ENCODE peak calls at places on chromosomes 13 and 19, in five cellular contexts. One of them, this sample, is unnamed.

GRCh38 chr19:40245506-40246128 is 19.1 kb upstream of the CCNP start:
- DNase-seq in hepatic stellate cell: no peak
- DNase-seq in T-helper 17 cell: no peak
- DNase-seq in activated CD4-positive, CD25-positive, alpha-beta regulatory T cell: no peak
- DNase-seq in GM06990: no peak
- DNase-seq in this sample: no peak

GRCh38 chr19:42474743-42475142 is 32.0 kb upstream of the CXCL17 start:
- DNase-seq in hepatic stellate cell: no peak
- DNase-seq in T-helper 17 cell: no peak
- DNase-seq in activated CD4-positive, CD25-positive, alpha-beta regulatory T cell: no peak
- DNase-seq in GM06990: no peak
- DNase-seq in this sample: no peak

GRCh38 chr19:43763473-43763939 is 8.7 kb upstream of the SMG9 start:
- DNase-seq in hepatic stellate cell: no peak
- DNase-seq in T-helper 17 cell: no peak
- DNase-seq in activated CD4-positive, CD25-positive, alpha-beta regulatory T cell: no peak
- DNase-seq in GM06990: peak; percentile 75
- DNase-seq in this sample: no peak

GRCh38 chr13:75687145-75687763 is 51.1 kb downstream of the LMO7 start:
- DNase-seq in hepatic stellate cell: no peak
- DNase-seq in T-helper 17 cell: no peak
- DNase-seq in activated CD4-positive, CD25-positive, alpha-beta regulatory T cell: no peak
- DNase-seq in GM06990: no peak
- DNase-seq in this sample: no peak

GRCh38 chr13:26019881-26020535 is 31.8 kb downstream of the SHISA2 start:
- DNase-seq in hepatic stellate cell: no peak
- DNase-seq in T-helper 17 cell: no peak
- DNase-seq in activated CD4-positive, CD25-positive, alpha-beta regulatory T cell: no peak
- DNase-seq in GM06990: no peak
- DNase-seq in this sample: no peak

GRCh38 chr13:57629391-57629804 is 2.1 kb upstream of the PCDH17 start:
- DNase-seq in hepatic stellate cell: no peak
- DNase-seq in T-helper 17 cell: no peak
- DNase-seq in activated CD4-positive, CD25-positive, alpha-beta regulatory T cell: no peak
- DNase-seq in GM06990: no peak
- DNase-seq in this sample: no peak

GRCh38 chr19:1243768-1244692 is 2.5 kb downstream of the ATP5F1D start:
- DNase-seq in hepatic stellate cell: peak; percentile 95
- DNase-seq in T-helper 17 cell: peak; percentile 74
- DNase-seq in activated CD4-positive, CD25-positive, alpha-beta regulatory T cell: peak; percentile 82
- DNase-seq in GM06990: peak; percentile 79
- DNase-seq in this sample: peak; percentile 89

GRCh38 chr19:38193445-38193844 is 30.6 kb downstream of the DPF1 start:
- DNase-seq in hepatic stellate cell: no peak
- DNase-seq in T-helper 17 cell: no peak
- DNase-seq in activated CD4-positive, CD25-positive, alpha-beta regulatory T cell: no peak
- DNase-seq in GM06990: no peak
- DNase-seq in this sample: no peak

GRCh38 chr13:51937320-51938290 is 73.6 kb downstream of the ATP7B start:
- DNase-seq in hepatic stellate cell: no peak
- DNase-seq in T-helper 17 cell: no peak
- DNase-seq in activated CD4-positive, CD25-positive, alpha-beta regulatory T cell: no peak
- DNase-seq in GM06990: no peak
- DNase-seq in this sample: no peak

GRCh38 chr19:2619076-2619475 is 83.4 kb downstream of the GNG7 start:
- DNase-seq in hepatic stellate cell: no peak
- DNase-seq in T-helper 17 cell: no peak
- DNase-seq in activated CD4-positive, CD25-positive, alpha-beta regulatory T cell: no peak
- DNase-seq in GM06990: no peak
- DNase-seq in this sample: no peak

GRCh38 chr19:55319786-55320185 is 5.4 kb downstream of the TMEM150B start:
- DNase-seq in hepatic stellate cell: peak; percentile 83
- DNase-seq in T-helper 17 cell: no peak
- DNase-seq in activated CD4-positive, CD25-positive, alpha-beta regulatory T cell: no peak
- DNase-seq in GM06990: no peak
- DNase-seq in this sample: no peak

GRCh38 chr19:55390461-55390880 is 4.7 kb downstream of the RPL28 start:
- DNase-seq in hepatic stellate cell: no peak
- DNase-seq in T-helper 17 cell: no peak
- DNase-seq in activated CD4-positive, CD25-positive, alpha-beta regulatory T cell: no peak
- DNase-seq in GM06990: no peak
- DNase-seq in this sample: no peak

GRCh38 chr13:109271991-109272454 is 514.4 kb downstream of the IRS2 start:
- DNase-seq in hepatic stellate cell: no peak
- DNase-seq in T-helper 17 cell: no peak
- DNase-seq in activated CD4-positive, CD25-positive, alpha-beta regulatory T cell: no peak
- DNase-seq in GM06990: no peak
- DNase-seq in this sample: no peak

GRCh38 chr13:30340367-30341184 is 33.2 kb upstream of the KATNAL1 start:
- DNase-seq in hepatic stellate cell: peak; percentile 82
- DNase-seq in T-helper 17 cell: no peak
- DNase-seq in activated CD4-positive, CD25-positive, alpha-beta regulatory T cell: no peak
- DNase-seq in GM06990: no peak
- DNase-seq in this sample: peak; percentile 50

GRCh38 chr13:35784286-35784951 is 307.9 kb upstream of the MAB21L1 start:
- DNase-seq in hepatic stellate cell: no peak
- DNase-seq in T-helper 17 cell: no peak
- DNase-seq in activated CD4-positive, CD25-positive, alpha-beta regulatory T cell: no peak
- DNase-seq in GM06990: no peak
- DNase-seq in this sample: no peak

GRCh38 chr19:3335431-3336350 is 30.7 kb upstream of the NFIC start:
- DNase-seq in hepatic stellate cell: peak; percentile 63
- DNase-seq in T-helper 17 cell: no peak
- DNase-seq in activated CD4-positive, CD25-positive, alpha-beta regulatory T cell: no peak
- DNase-seq in GM06990: no peak
- DNase-seq in this sample: no peak